ENCODE peak calls at places on chromosomes 4 and X, in nine cellular contexts. Z is AG08395; O is ecto neural progenitor cell; D is hippocampal formation; E is ELR; K is activated CD8-positive, alpha-beta memory T cell treated with anti-CD3 and anti-CD28 coated beads for 48 hours; I is SHP77 treated with DMSO at 0.1 percent for 48 hours; A is ureter; P is lower leg skin. H is an unnamed sample.

GRCh38 chrX:40080896-40081678 is 16.7 kb downstream of the BCOR start:
- DNase-seq in I (no peak), K (no peak), Z (no peak), O (no peak), P (no peak), E (no peak), A (no peak), D (no peak), H (no peak)

GRCh38 chr4:33649015-33649414 is 2595.3 kb downstream of the ARAP2 start:
- DNase-seq in K (no peak), Z (peak), D (no peak), O (no peak), P (no peak), I (no peak), A (no peak), E (peak), H (no peak)

GRCh38 chr4:2825184-2825506 is 18.5 kb upstream of the ADD1 start:
- DNase-seq in K (no peak), O (no peak), E (no peak), I (no peak), A (no peak), P (no peak), D (no peak), Z (no peak), H (no peak)

GRCh38 chr4:53541577-53542206 is 49.6 kb downstream of the LNX1 start:
- DNase-seq in P (no peak), I (peak), E (peak), A (no peak), O (no peak), K (no peak), D (peak), Z (peak), H (no peak)

GRCh38 chr4:106569151-106570029 is 200.8 kb upstream of the GIMD1 start:
- DNase-seq in K (no peak), E (peak), O (no peak), P (peak), D (no peak), I (no peak), A (no peak), Z (peak), H (no peak)

GRCh38 chr4:181909368-181909767 is 333.8 kb upstream of the TENM3 start:
- DNase-seq in D (no peak), A (no peak), O (no peak), I (no peak), K (no peak), Z (peak), P (no peak), E (peak), H (no peak)

GRCh38 chr4:139560396-139561084 is 4.5 kb upstream of the SETD7 start:
- DNase-seq in O (no peak), K (no peak), I (no peak), P (no peak), E (no peak), A (peak), Z (no peak), D (no peak), H (no peak)

GRCh38 chrX:53312946-53313745 is 31.8 kb upstream of the IQSEC2 start:
- DNase-seq in K (peak), I (peak), Z (peak), A (peak), D (peak), O (peak), E (peak), P (peak), H (no peak)

GRCh38 chrX:68681443-68681941 is 34.0 kb downstream of the STARD8 start:
- DNase-seq in E (peak), P (no peak), A (no peak), K (no peak), I (no peak), Z (peak), D (no peak), O (no peak), H (no peak)

GRCh38 chr4:152063301-152064235 is 302.8 kb upstream of the GATB start:
- DNase-seq in E (no peak), I (peak), A (peak), P (no peak), Z (peak), O (no peak), K (no peak), D (no peak), H (no peak)

GRCh38 chr4:110877728-110878382 is 255.0 kb upstream of the PITX2 start:
- DNase-seq in Z (no peak), P (no peak), E (no peak), D (no peak), A (no peak), K (no peak), I (no peak), O (no peak), H (no peak)

GRCh38 chr4:89835413-89835812 is 1.5 kb downstream of the SNCA start:
- DNase-seq in O (no peak), I (no peak), A (no peak), D (no peak), Z (no peak), K (no peak), P (no peak), E (no peak), H (no peak)

GRCh38 chr4:177369372-177369771 is 59.7 kb downstream of the NEIL3 start:
- DNase-seq in O (no peak), D (no peak), I (no peak), Z (no peak), K (no peak), E (peak), A (no peak), P (no peak), H (no peak)

GRCh38 chrX:97267376-97267775 is 383.7 kb downstream of the RPA4 start:
- DNase-seq in A (no peak), O (no peak), P (no peak), Z (no peak), E (no peak), K (no peak), D (no peak), I (no peak), H (no peak)

GRCh38 chr4:73092868-73093267 is 23.4 kb upstream of the COX18 start:
- DNase-seq in D (no peak), O (no peak), P (no peak), K (no peak), I (no peak), Z (no peak), A (no peak), E (no peak), H (no peak)

GRCh38 chr4:186593587-186593973 is 38.2 kb upstream of the MTNR1A start:
- DNase-seq in A (no peak), I (no peak), P (no peak), E (no peak), D (no peak), O (no peak), K (no peak), Z (no peak), H (peak)

H was measured in esophagus muscularis mucosa.